ENCODE peak calls at places on chromosome 22, in nine cellular contexts. X is AG20443; S is Right ventricle myocardium superior; E is endothelial cell; Y is NCI-H2081; R is CD4-positive, alpha-beta T cell; F is mucosa of gallbladder; Q is CD8-positive, alpha-beta memory T cell; O is activated T-cell treated with anti-CD3 and anti-CD28 coated beads, Interleukin-2, amount 50 U/mL, for 48 hours. Z is an unnamed sample.
A peak's percentile ranks its signal among the peaks of the same experiment; 100 is the strongest.

GRCh38 chr22:39166547-39166946 is 14.1 kb upstream of the CBX7 start:
- DNase-seq in X (no peak), S (no peak), E (no peak), Y (no peak), R (no peak), F (no peak), Q (no peak), O (no peak), Z (no peak)

GRCh38 chr22:41722496-41722895 is 23.2 kb downstream of the MEI1 start:
- DNase-seq in X (no peak), S (no peak), E (no peak), Y (no peak), R (no peak), F (no peak), Q (no peak), O (no peak), Z (no peak)

GRCh38 chr22:46613606-46613997 is 6.6 kb upstream of the GRAMD4 start:
- DNase-seq in X (no peak), S (peak; percentile 64), E (no peak), Y (no peak), R (no peak), F (no peak), Q (no peak), O (peak; percentile 53), Z (peak; percentile 40)

GRCh38 chr22:30731658-30732057 is 37.0 kb downstream of the OSBP2 start:
- DNase-seq in X (no peak), S (no peak), E (no peak), Y (no peak), R (no peak), F (no peak), Q (no peak), O (no peak), Z (no peak)

GRCh38 chr22:40498454-40499186 is 128.2 kb downstream of the SGSM3 start:
- DNase-seq in X (peak; percentile 61), S (no peak), E (no peak), Y (no peak), R (no peak), F (no peak), Q (no peak), O (no peak), Z (no peak)

GRCh38 chr22:48579035-48579914 is 1248.4 kb downstream of the BRD1 start:
- DNase-seq in X (no peak), S (no peak), E (no peak), Y (no peak), R (no peak), F (peak; percentile 30), Q (no peak), O (no peak), Z (no peak)

GRCh38 chr22:47148510-47148909 is 386.1 kb downstream of the TBC1D22A start:
- DNase-seq in X (no peak), S (no peak), E (no peak), Y (no peak), R (no peak), F (no peak), Q (no peak), O (no peak), Z (no peak)

GRCh38 chr22:30781271-30781875 is 86.7 kb downstream of the OSBP2 start:
- DNase-seq in X (no peak), S (peak; percentile 19), E (no peak), Y (no peak), R (no peak), F (no peak), Q (no peak), O (no peak), Z (no peak)

GRCh38 chr22:20957118-20957690 is 9.9 kb upstream of the AIFM3 start:
- DNase-seq in X (peak; percentile 59), S (peak; percentile 51), E (no peak), Y (no peak), R (no peak), F (no peak), Q (no peak), O (no peak), Z (peak; percentile 44)

GRCh38 chr22:32469799-32470212 is 4.8 kb upstream of the FBXO7 start:
- DNase-seq in X (peak; percentile 84), S (no peak), E (no peak), Y (no peak), R (no peak), F (peak; percentile 14), Q (no peak), O (no peak), Z (peak; percentile 10)

GRCh38 chr22:38153821-38154562 is 27.6 kb downstream of the PLA2G6 start:
- DNase-seq in X (no peak), S (no peak), E (no peak), Y (no peak), R (no peak), F (peak; percentile 46), Q (no peak), O (no peak), Z (peak; percentile 27)

GRCh38 chr22:32700186-32700882 is 101.2 kb upstream of the TIMP3 start:
- DNase-seq in X (peak; percentile 52), S (peak; percentile 53), E (no peak), Y (no peak), R (no peak), F (peak; percentile 23), Q (no peak), O (no peak), Z (no peak)

GRCh38 chr22:30591588-30592359 is at the start of gene PES1:
- DNase-seq in X (peak; percentile 99), S (peak; percentile 96), E (peak; percentile 90), Y (peak; percentile 97), R (peak; percentile 92), F (peak; percentile 97), Q (peak; percentile 97), O (peak; percentile 93), Z (peak; percentile 96)

GRCh38 chr22:27867114-27867957 is 51.7 kb downstream of the PITPNB start:
- DNase-seq in X (no peak), S (no peak), E (no peak), Y (no peak), R (no peak), F (no peak), Q (no peak), O (no peak), Z (no peak)

Z was measured in transverse colon.